ENCODE peak calls at places on chromosomes 11 and 22, in five cellular contexts. T is activated gamma-delta T cell treated with Interleukin-2 at 50 U/mL for 16 hours, W is fibroblast of gingiva, K is NCI-H2081, R is H7. M is an unnamed sample.

GRCh38 chr11:2769779-2770555 is 70.2 kb upstream of the KCNQ1OT1 start:
- DNase-seq in T (no peak), W (no peak), K (no peak), R (peak; percentile 48), M (peak; percentile 20)

GRCh38 chr11:66315921-66316811 is 678 bp downstream of the CD248 start:
- DNase-seq in T (no peak), W (peak; percentile 15), K (no peak), R (no peak), M (no peak)

GRCh38 chr11:31856248-31856647 is 45.1 kb upstream of the PAX6 start:
- DNase-seq in T (no peak), W (no peak), K (no peak), R (no peak), M (no peak)

GRCh38 chr11:11396290-11397042 is 43.4 kb upstream of the CSNK2A3 start:
- DNase-seq in T (no peak), W (peak; percentile 59), K (no peak), R (no peak), M (no peak)

GRCh38 chr11:95193541-95193940 is 37.5 kb downstream of the SESN3 start:
- DNase-seq in T (no peak), W (no peak), K (no peak), R (no peak), M (no peak)

GRCh38 chr11:70854891-70855556 is 397.4 kb downstream of the SHANK2 start:
- DNase-seq in T (no peak), W (no peak), K (peak; percentile 78), R (no peak), M (no peak)

GRCh38 chr11:129230006-129230405 is 37.9 kb upstream of the ARHGAP32 start:
- DNase-seq in T (no peak), W (no peak), K (no peak), R (no peak), M (no peak)

GRCh38 chr22:37231406-37232139 is 12.5 kb downstream of the RAC2 start:
- DNase-seq in T (peak; percentile 63), W (no peak), K (no peak), R (peak; percentile 36), M (peak; percentile 24)

GRCh38 chr11:26551186-26551801 is 20.8 kb downstream of the MUC15 start:
- DNase-seq in T (no peak), W (peak; percentile 8), K (no peak), R (no peak), M (no peak)

GRCh38 chr11:66715346-66716085 is 13.5 kb downstream of the SPTBN2 start:
- DNase-seq in T (no peak), W (no peak), K (no peak), R (no peak), M (no peak)

GRCh38 chr11:47355283-47356128 is 3.0 kb upstream of the MYBPC3 start:
- DNase-seq in T (no peak), W (peak; percentile 89), K (peak; percentile 92), R (peak; percentile 95), M (peak; percentile 100)

GRCh38 chr11:120186799-120187591 is 23.8 kb upstream of the OAF start:
- DNase-seq in T (no peak), W (no peak), K (no peak), R (no peak), M (peak; percentile 38)

GRCh38 chr22:40325315-40325714 is 21.0 kb upstream of the ADSL start:
- DNase-seq in T (peak; percentile 70), W (no peak), K (no peak), R (peak; percentile 32), M (peak; percentile 61)

GRCh38 chr11:64385953-64386704 is 27.2 kb downstream of the RPS6KA4 start:
- DNase-seq in T (no peak), W (no peak), K (no peak), R (no peak), M (no peak)

GRCh38 chr11:15258433-15259350 is 144.0 kb downstream of the INSC start:
- DNase-seq in T (no peak), W (peak; percentile 9), K (peak; percentile 49), R (no peak), M (no peak)

GRCh38 chr11:58466293-58466692 is 24.3 kb upstream of the OR5B12 start:
- DNase-seq in T (no peak), W (no peak), K (no peak), R (no peak), M (no peak)

GRCh38 chr11:126139541-126140091 is 71.8 kb downstream of the RPUSD4 start:
- DNase-seq in T (no peak), W (peak; percentile 57), K (no peak), R (no peak), M (peak; percentile 48)

GRCh38 chr11:27291302-27291889 is 71.6 kb downstream of the CCDC34 start:
- DNase-seq in T (no peak), W (no peak), K (peak; percentile 29), R (no peak), M (no peak)

GRCh38 chr11:109864161-109864661 is 229.0 kb upstream of the ZC3H12C start:
- DNase-seq in T (no peak), W (no peak), K (no peak), R (no peak), M (no peak)

GRCh38 chr11:73159297-73159696 is 17.2 kb upstream of the FCHSD2 start:
- DNase-seq in T (no peak), W (no peak), K (no peak), R (no peak), M (peak; percentile 16)

GRCh38 chr22:29022101-29022817 is 39.4 kb downstream of the C22orf31 start:
- DNase-seq in T (no peak), W (no peak), K (no peak), R (no peak), M (no peak)

GRCh38 chr22:35631597-35631996 is 14.5 kb upstream of the MB start:
- DNase-seq in T (no peak), W (peak; percentile 26), K (no peak), R (peak; percentile 83), M (peak; percentile 93)

GRCh38 chr11:45405916-45406670 is 120.0 kb upstream of the SYT13 start:
- DNase-seq in T (no peak), W (peak; percentile 5), K (no peak), R (no peak), M (no peak)

GRCh38 chr11:33718441-33718840 is 17.8 kb downstream of the CD59 start:
- DNase-seq in T (no peak), W (no peak), K (no peak), R (no peak), M (no peak)

GRCh38 chr22:47175151-47175760 is 412.8 kb downstream of the TBC1D22A start:
- DNase-seq in T (no peak), W (no peak), K (no peak), R (no peak), M (peak; percentile 29)

GRCh38 chr11:35232961-35233360 is 94.0 kb downstream of the CD44 start:
- DNase-seq in T (no peak), W (peak; percentile 47), K (no peak), R (no peak), M (no peak)

GRCh38 chr22:32482708-32483107 is 8.1 kb downstream of the FBXO7 start:
- DNase-seq in T (no peak), W (no peak), K (no peak), R (no peak), M (no peak)

GRCh38 chr22:25563757-25564319 is 637 bp upstream of the GRK3 start:
- DNase-seq in T (no peak), W (no peak), K (no peak), R (peak; percentile 51), M (no peak)

GRCh38 chr11:82750643-82751139 is 17.0 kb upstream of the FAM181B start:
- DNase-seq in T (no peak), W (no peak), K (peak; percentile 32), R (no peak), M (peak; percentile 78)

GRCh38 chr11:73262851-73263495 is 9.2 kb upstream of the P2RY6 start:
- DNase-seq in T (no peak), W (peak; percentile 53), K (no peak), R (no peak), M (peak; percentile 31)

GRCh38 chr11:398826-399225 is 4.8 kb downstream of the PKP3 start:
- DNase-seq in T (no peak), W (no peak), K (no peak), R (no peak), M (no peak)

GRCh38 chr11:104198576-104198975 is 34.6 kb upstream of the PDGFD start:
- DNase-seq in T (no peak), W (no peak), K (peak; percentile 15), R (no peak), M (no peak)

M was measured in endodermal cell.